ENCODE peak calls at places on chromosomes 6 and 20, in five cellular contexts. One of them, this sample, is unnamed.

GRCh38 chr20:10565922-10566897 is 107.6 kb downstream of the JAG1 start:
- DNase-seq in CMK: no peak
- DNase-seq in LHCN-M2: no peak
- DNase-seq in Kasumi-1: no peak
- DNase-seq in stimulated activated CD4-positive, alpha-beta T cell treated with anti-CD3 and anti-CD28 coated beads, Interleukin-1b, Interleukin-23, amount 100 ng/mL, for 4 hours: no peak
- DNase-seq in this sample: no peak

GRCh38 chr6:34867484-34867883 is 20.4 kb downstream of the TAF11 start:
- DNase-seq in CMK: no peak
- DNase-seq in LHCN-M2: no peak
- DNase-seq in Kasumi-1: peak
- DNase-seq in stimulated activated CD4-positive, alpha-beta T cell treated with anti-CD3 and anti-CD28 coated beads, Interleukin-1b, Interleukin-23, amount 100 ng/mL, for 4 hours: no peak
- DNase-seq in this sample: no peak

GRCh38 chr6:27825025-27825823 is 87.0 kb downstream of the OR2B2 start:
- DNase-seq in CMK: no peak
- DNase-seq in stimulated activated CD4-positive, alpha-beta T cell treated with anti-CD3 and anti-CD28 coated beads, Interleukin-1b, Interleukin-23, amount 100 ng/mL, for 4 hours: no peak
- DNase-seq in LHCN-M2: peak
- DNase-seq in Kasumi-1: peak
- DNase-seq in this sample: no peak

GRCh38 chr6:167528239-167528638 is 203.4 kb downstream of the TTLL2 start:
- DNase-seq in stimulated activated CD4-positive, alpha-beta T cell treated with anti-CD3 and anti-CD28 coated beads, Interleukin-1b, Interleukin-23, amount 100 ng/mL, for 4 hours: no peak
- DNase-seq in Kasumi-1: no peak
- DNase-seq in CMK: no peak
- DNase-seq in LHCN-M2: no peak
- DNase-seq in this sample: no peak

GRCh38 chr6:139888691-139889122 is 514.3 kb upstream of the CITED2 start:
- DNase-seq in LHCN-M2: no peak
- DNase-seq in Kasumi-1: no peak
- DNase-seq in stimulated activated CD4-positive, alpha-beta T cell treated with anti-CD3 and anti-CD28 coated beads, Interleukin-1b, Interleukin-23, amount 100 ng/mL, for 4 hours: no peak
- DNase-seq in CMK: no peak
- DNase-seq in this sample: no peak

GRCh38 chr6:80460396-80460912 is 354.0 kb downstream of the BCKDHB start:
- DNase-seq in CMK: no peak
- DNase-seq in stimulated activated CD4-positive, alpha-beta T cell treated with anti-CD3 and anti-CD28 coated beads, Interleukin-1b, Interleukin-23, amount 100 ng/mL, for 4 hours: no peak
- DNase-seq in LHCN-M2: peak
- DNase-seq in Kasumi-1: no peak
- DNase-seq in this sample: no peak

GRCh38 chr6:24004062-24004461 is 122.0 kb upstream of the NRSN1 start:
- DNase-seq in Kasumi-1: no peak
- DNase-seq in CMK: no peak
- DNase-seq in LHCN-M2: no peak
- DNase-seq in stimulated activated CD4-positive, alpha-beta T cell treated with anti-CD3 and anti-CD28 coated beads, Interleukin-1b, Interleukin-23, amount 100 ng/mL, for 4 hours: no peak
- DNase-seq in this sample: no peak

GRCh38 chr6:75546401-75546800 is 52.8 kb upstream of the FILIP1 start:
- DNase-seq in Kasumi-1: peak
- DNase-seq in stimulated activated CD4-positive, alpha-beta T cell treated with anti-CD3 and anti-CD28 coated beads, Interleukin-1b, Interleukin-23, amount 100 ng/mL, for 4 hours: no peak
- DNase-seq in LHCN-M2: peak
- DNase-seq in CMK: no peak
- DNase-seq in this sample: no peak

GRCh38 chr6:23040899-23041298 is 471.5 kb downstream of the HDGFL1 start:
- DNase-seq in LHCN-M2: no peak
- DNase-seq in Kasumi-1: no peak
- DNase-seq in CMK: no peak
- DNase-seq in stimulated activated CD4-positive, alpha-beta T cell treated with anti-CD3 and anti-CD28 coated beads, Interleukin-1b, Interleukin-23, amount 100 ng/mL, for 4 hours: no peak
- DNase-seq in this sample: no peak

GRCh38 chr6:53987527-53987888 is 123.7 kb upstream of the MLIP start:
- DNase-seq in CMK: no peak
- DNase-seq in LHCN-M2: no peak
- DNase-seq in stimulated activated CD4-positive, alpha-beta T cell treated with anti-CD3 and anti-CD28 coated beads, Interleukin-1b, Interleukin-23, amount 100 ng/mL, for 4 hours: no peak
- DNase-seq in Kasumi-1: no peak
- DNase-seq in this sample: no peak

GRCh38 chr6:44192428-44193041 is 24.2 kb upstream of the MYMX start:
- DNase-seq in LHCN-M2: no peak
- DNase-seq in stimulated activated CD4-positive, alpha-beta T cell treated with anti-CD3 and anti-CD28 coated beads, Interleukin-1b, Interleukin-23, amount 100 ng/mL, for 4 hours: no peak
- DNase-seq in Kasumi-1: peak
- DNase-seq in CMK: no peak
- DNase-seq in this sample: no peak

GRCh38 chr6:20564269-20564668 is 30.0 kb downstream of the CDKAL1 start:
- DNase-seq in LHCN-M2: peak
- DNase-seq in stimulated activated CD4-positive, alpha-beta T cell treated with anti-CD3 and anti-CD28 coated beads, Interleukin-1b, Interleukin-23, amount 100 ng/mL, for 4 hours: no peak
- DNase-seq in CMK: no peak
- DNase-seq in Kasumi-1: peak
- DNase-seq in this sample: no peak

GRCh38 chr20:5835870-5836269 is 85.7 kb downstream of the SHLD1 start:
- DNase-seq in LHCN-M2: peak
- DNase-seq in stimulated activated CD4-positive, alpha-beta T cell treated with anti-CD3 and anti-CD28 coated beads, Interleukin-1b, Interleukin-23, amount 100 ng/mL, for 4 hours: no peak
- DNase-seq in Kasumi-1: no peak
- DNase-seq in CMK: no peak
- DNase-seq in this sample: no peak

GRCh38 chr6:293185-294174 is 1.2 kb downstream of the DUSP22 start:
- DNase-seq in stimulated activated CD4-positive, alpha-beta T cell treated with anti-CD3 and anti-CD28 coated beads, Interleukin-1b, Interleukin-23, amount 100 ng/mL, for 4 hours: peak
- DNase-seq in LHCN-M2: peak
- DNase-seq in CMK: no peak
- DNase-seq in Kasumi-1: no peak
- DNase-seq in this sample: peak

GRCh38 chr20:6765469-6766058 is 1.9 kb upstream of the BMP2 start:
- DNase-seq in Kasumi-1: peak
- DNase-seq in CMK: no peak
- DNase-seq in LHCN-M2: peak
- DNase-seq in stimulated activated CD4-positive, alpha-beta T cell treated with anti-CD3 and anti-CD28 coated beads, Interleukin-1b, Interleukin-23, amount 100 ng/mL, for 4 hours: no peak
- DNase-seq in this sample: no peak